ENCODE peak calls at places on chromosomes 7 and 10, in nine cellular contexts. One of them, this sample, is unnamed.

GRCh38 chr7:44463169-44463808 is 27.2 kb downstream of the NUDCD3 start:
- DNase-seq in mesenchymal stem cell: no peak
- DNase-seq in amniotic epithelial cell: no peak
- DNase-seq in left ventricle myocardium superior: no peak
- DNase-seq in fibroblast of pulmonary artery: peak; percentile 41
- DNase-seq in left cardiac atrium: no peak
- DNase-seq in iPS DF 19.7: no peak
- DNase-seq in left kidney: no peak
- DNase-seq in NB4: peak; percentile 34
- DNase-seq in this sample: no peak

GRCh38 chr7:51315393-51316261 is 982 bp downstream of the COBL start:
- DNase-seq in amniotic epithelial cell: no peak
- DNase-seq in left kidney: peak; percentile 77
- DNase-seq in iPS DF 19.7: no peak
- DNase-seq in left ventricle myocardium superior: peak; percentile 49
- DNase-seq in left cardiac atrium: no peak
- DNase-seq in fibroblast of pulmonary artery: no peak
- DNase-seq in NB4: no peak
- DNase-seq in mesenchymal stem cell: peak; percentile 11
- DNase-seq in this sample: no peak

GRCh38 chr10:60828489-60828852 is 50.2 kb downstream of the CDK1 start:
- DNase-seq in fibroblast of pulmonary artery: peak; percentile 67
- DNase-seq in left cardiac atrium: no peak
- DNase-seq in left kidney: no peak
- DNase-seq in mesenchymal stem cell: peak; percentile 83
- DNase-seq in NB4: no peak
- DNase-seq in amniotic epithelial cell: peak; percentile 59
- DNase-seq in iPS DF 19.7: no peak
- DNase-seq in left ventricle myocardium superior: no peak
- DNase-seq in this sample: no peak

GRCh38 chr7:77368974-77369373 is 47.2 kb downstream of the GSAP start:
- DNase-seq in left kidney: no peak
- DNase-seq in amniotic epithelial cell: no peak
- DNase-seq in iPS DF 19.7: no peak
- DNase-seq in left ventricle myocardium superior: no peak
- DNase-seq in left cardiac atrium: no peak
- DNase-seq in fibroblast of pulmonary artery: peak; percentile 52
- DNase-seq in mesenchymal stem cell: no peak
- DNase-seq in NB4: peak; percentile 57
- DNase-seq in this sample: no peak

GRCh38 chr10:23914641-23915040 is 294.3 kb upstream of the KIAA1217 start:
- DNase-seq in left kidney: no peak
- DNase-seq in amniotic epithelial cell: no peak
- DNase-seq in iPS DF 19.7: no peak
- DNase-seq in mesenchymal stem cell: no peak
- DNase-seq in left ventricle myocardium superior: no peak
- DNase-seq in NB4: no peak
- DNase-seq in left cardiac atrium: no peak
- DNase-seq in fibroblast of pulmonary artery: no peak
- DNase-seq in this sample: no peak

GRCh38 chr7:139930286-139930965 is 101.4 kb downstream of the TBXAS1 start:
- DNase-seq in fibroblast of pulmonary artery: no peak
- DNase-seq in NB4: no peak
- DNase-seq in amniotic epithelial cell: no peak
- DNase-seq in mesenchymal stem cell: no peak
- DNase-seq in left cardiac atrium: no peak
- DNase-seq in iPS DF 19.7: no peak
- DNase-seq in left ventricle myocardium superior: no peak
- DNase-seq in left kidney: no peak
- DNase-seq in this sample: no peak

GRCh38 chr7:117014673-117015133 is 61.4 kb downstream of the ST7 start:
- DNase-seq in left cardiac atrium: peak; percentile 60
- DNase-seq in fibroblast of pulmonary artery: peak; percentile 77
- DNase-seq in amniotic epithelial cell: peak; percentile 73
- DNase-seq in left ventricle myocardium superior: peak; percentile 61
- DNase-seq in NB4: peak; percentile 82
- DNase-seq in left kidney: peak; percentile 69
- DNase-seq in iPS DF 19.7: no peak
- DNase-seq in mesenchymal stem cell: peak; percentile 78
- DNase-seq in this sample: peak; percentile 35

GRCh38 chr7:16939161-16939560 is 57.4 kb upstream of the AGR3 start:
- DNase-seq in amniotic epithelial cell: no peak
- DNase-seq in iPS DF 19.7: no peak
- DNase-seq in fibroblast of pulmonary artery: no peak
- DNase-seq in NB4: no peak
- DNase-seq in left cardiac atrium: no peak
- DNase-seq in mesenchymal stem cell: no peak
- DNase-seq in left ventricle myocardium superior: no peak
- DNase-seq in left kidney: no peak
- DNase-seq in this sample: no peak

GRCh38 chr7:158102897-158103296 is 484.7 kb downstream of the PTPRN2 start:
- DNase-seq in left cardiac atrium: no peak
- DNase-seq in left ventricle myocardium superior: no peak
- DNase-seq in mesenchymal stem cell: no peak
- DNase-seq in left kidney: no peak
- DNase-seq in fibroblast of pulmonary artery: no peak
- DNase-seq in amniotic epithelial cell: no peak
- DNase-seq in iPS DF 19.7: no peak
- DNase-seq in NB4: no peak
- DNase-seq in this sample: no peak

GRCh38 chr10:105797234-105797890 is 1156.3 kb downstream of the SORCS3 start:
- DNase-seq in amniotic epithelial cell: peak; percentile 83
- DNase-seq in mesenchymal stem cell: no peak
- DNase-seq in NB4: peak; percentile 56
- DNase-seq in left ventricle myocardium superior: no peak
- DNase-seq in iPS DF 19.7: no peak
- DNase-seq in left cardiac atrium: no peak
- DNase-seq in left kidney: peak; percentile 71
- DNase-seq in fibroblast of pulmonary artery: peak; percentile 33
- DNase-seq in this sample: no peak

GRCh38 chr7:140404565-140405080 is 765 bp downstream of the RAB19 start:
- DNase-seq in mesenchymal stem cell: no peak
- DNase-seq in left ventricle myocardium superior: no peak
- DNase-seq in left kidney: peak; percentile 83
- DNase-seq in left cardiac atrium: no peak
- DNase-seq in fibroblast of pulmonary artery: no peak
- DNase-seq in NB4: no peak
- DNase-seq in amniotic epithelial cell: no peak
- DNase-seq in iPS DF 19.7: no peak
- DNase-seq in this sample: no peak

GRCh38 chr7:105429746-105430612 is 41.3 kb upstream of the SRPK2 start:
- DNase-seq in amniotic epithelial cell: peak; percentile 48
- DNase-seq in left ventricle myocardium superior: peak; percentile 33
- DNase-seq in left kidney: peak; percentile 64
- DNase-seq in left cardiac atrium: peak; percentile 37
- DNase-seq in iPS DF 19.7: peak; percentile 7
- DNase-seq in mesenchymal stem cell: peak; percentile 33
- DNase-seq in fibroblast of pulmonary artery: peak; percentile 69
- DNase-seq in NB4: peak; percentile 73
- DNase-seq in this sample: no peak

GRCh38 chr7:29968683-29969457 is 20.7 kb downstream of the SCRN1 start:
- DNase-seq in mesenchymal stem cell: peak; percentile 82
- DNase-seq in left kidney: no peak
- DNase-seq in left cardiac atrium: no peak
- DNase-seq in left ventricle myocardium superior: no peak
- DNase-seq in fibroblast of pulmonary artery: peak; percentile 74
- DNase-seq in amniotic epithelial cell: peak; percentile 77
- DNase-seq in NB4: no peak
- DNase-seq in iPS DF 19.7: no peak
- DNase-seq in this sample: no peak

GRCh38 chr7:85184599-85185354 is 2.1 kb downstream of the SEMA3D start:
- DNase-seq in iPS DF 19.7: no peak
- DNase-seq in left ventricle myocardium superior: no peak
- DNase-seq in left kidney: peak; percentile 92
- DNase-seq in left cardiac atrium: peak; percentile 40
- DNase-seq in fibroblast of pulmonary artery: peak; percentile 76
- DNase-seq in NB4: no peak
- DNase-seq in amniotic epithelial cell: peak; percentile 64
- DNase-seq in mesenchymal stem cell: peak; percentile 48
- DNase-seq in this sample: peak; percentile 34

GRCh38 chr7:74430961-74431466 is 22.7 kb upstream of the GTF2IRD1 start:
- DNase-seq in amniotic epithelial cell: no peak
- DNase-seq in fibroblast of pulmonary artery: no peak
- DNase-seq in left cardiac atrium: no peak
- DNase-seq in NB4: no peak
- DNase-seq in left ventricle myocardium superior: no peak
- DNase-seq in left kidney: no peak
- DNase-seq in mesenchymal stem cell: no peak
- DNase-seq in iPS DF 19.7: no peak
- DNase-seq in this sample: no peak

GRCh38 chr7:157397751-157398691 is 61.2 kb downstream of the DNAJB6 start:
- DNase-seq in left kidney: peak; percentile 88
- DNase-seq in left ventricle myocardium superior: peak; percentile 77
- DNase-seq in left cardiac atrium: peak; percentile 74
- DNase-seq in fibroblast of pulmonary artery: peak; percentile 89
- DNase-seq in amniotic epithelial cell: peak; percentile 85
- DNase-seq in mesenchymal stem cell: peak; percentile 51
- DNase-seq in NB4: peak; percentile 86
- DNase-seq in iPS DF 19.7: no peak
- DNase-seq in this sample: peak; percentile 86

GRCh38 chr10:29050081-29050480 is 238.8 kb upstream of the LYZL1 start:
- DNase-seq in left cardiac atrium: no peak
- DNase-seq in mesenchymal stem cell: no peak
- DNase-seq in left ventricle myocardium superior: no peak
- DNase-seq in NB4: no peak
- DNase-seq in iPS DF 19.7: no peak
- DNase-seq in left kidney: no peak
- DNase-seq in amniotic epithelial cell: no peak
- DNase-seq in fibroblast of pulmonary artery: no peak
- DNase-seq in this sample: no peak

GRCh38 chr7:139231513-139232376 is 708 bp downstream of the UBN2 start:
- DNase-seq in fibroblast of pulmonary artery: peak; percentile 42
- DNase-seq in left ventricle myocardium superior: peak; percentile 58
- DNase-seq in NB4: peak; percentile 70
- DNase-seq in left kidney: peak; percentile 71
- DNase-seq in left cardiac atrium: peak; percentile 34
- DNase-seq in amniotic epithelial cell: peak; percentile 14
- DNase-seq in iPS DF 19.7: no peak
- DNase-seq in mesenchymal stem cell: peak; percentile 64
- DNase-seq in this sample: peak; percentile 43

GRCh38 chr10:78528749-78529204 is 495.1 kb downstream of the RPS24 start:
- DNase-seq in left cardiac atrium: no peak
- DNase-seq in iPS DF 19.7: no peak
- DNase-seq in amniotic epithelial cell: no peak
- DNase-seq in mesenchymal stem cell: no peak
- DNase-seq in left ventricle myocardium superior: no peak
- DNase-seq in left kidney: no peak
- DNase-seq in fibroblast of pulmonary artery: no peak
- DNase-seq in NB4: no peak
- DNase-seq in this sample: no peak

GRCh38 chr10:52780391-52781155 is 8.0 kb upstream of the MBL2 start:
- DNase-seq in left cardiac atrium: no peak
- DNase-seq in left ventricle myocardium superior: no peak
- DNase-seq in NB4: no peak
- DNase-seq in mesenchymal stem cell: no peak
- DNase-seq in fibroblast of pulmonary artery: no peak
- DNase-seq in left kidney: no peak
- DNase-seq in amniotic epithelial cell: no peak
- DNase-seq in iPS DF 19.7: no peak
- DNase-seq in this sample: no peak

GRCh38 chr7:91285966-91286365 is 21.7 kb downstream of the FZD1 start:
- DNase-seq in amniotic epithelial cell: peak; percentile 27
- DNase-seq in iPS DF 19.7: no peak
- DNase-seq in mesenchymal stem cell: no peak
- DNase-seq in left ventricle myocardium superior: no peak
- DNase-seq in left kidney: no peak
- DNase-seq in NB4: no peak
- DNase-seq in fibroblast of pulmonary artery: no peak
- DNase-seq in left cardiac atrium: no peak
- DNase-seq in this sample: no peak

GRCh38 chr10:12657489-12657888 is 308.1 kb downstream of the CAMK1D start:
- DNase-seq in iPS DF 19.7: no peak
- DNase-seq in left ventricle myocardium superior: no peak
- DNase-seq in fibroblast of pulmonary artery: no peak
- DNase-seq in NB4: no peak
- DNase-seq in amniotic epithelial cell: no peak
- DNase-seq in left kidney: no peak
- DNase-seq in left cardiac atrium: no peak
- DNase-seq in mesenchymal stem cell: no peak
- DNase-seq in this sample: no peak

GRCh38 chr7:79789584-79790345 is 336.3 kb upstream of the MAGI2 start:
- DNase-seq in iPS DF 19.7: no peak
- DNase-seq in amniotic epithelial cell: peak; percentile 91
- DNase-seq in left cardiac atrium: no peak
- DNase-seq in left kidney: peak; percentile 18
- DNase-seq in left ventricle myocardium superior: no peak
- DNase-seq in NB4: no peak
- DNase-seq in fibroblast of pulmonary artery: peak; percentile 82
- DNase-seq in mesenchymal stem cell: no peak
- DNase-seq in this sample: no peak

GRCh38 chr7:42493436-42494198 is 256.6 kb upstream of the GLI3 start:
- DNase-seq in left cardiac atrium: peak; percentile 85
- DNase-seq in left ventricle myocardium superior: peak; percentile 82
- DNase-seq in NB4: no peak
- DNase-seq in left kidney: peak; percentile 93
- DNase-seq in mesenchymal stem cell: peak; percentile 94
- DNase-seq in iPS DF 19.7: no peak
- DNase-seq in amniotic epithelial cell: peak; percentile 98
- DNase-seq in fibroblast of pulmonary artery: peak; percentile 91
- DNase-seq in this sample: peak; percentile 66

GRCh38 chr7:756928-757560 is 30.0 kb upstream of the PRKAR1B start:
- DNase-seq in left cardiac atrium: no peak
- DNase-seq in iPS DF 19.7: no peak
- DNase-seq in left ventricle myocardium superior: no peak
- DNase-seq in left kidney: no peak
- DNase-seq in NB4: no peak
- DNase-seq in amniotic epithelial cell: no peak
- DNase-seq in mesenchymal stem cell: no peak
- DNase-seq in fibroblast of pulmonary artery: no peak
- DNase-seq in this sample: no peak

GRCh38 chr10:84665883-84666463 is 337.6 kb downstream of the CCSER2 start:
- DNase-seq in fibroblast of pulmonary artery: no peak
- DNase-seq in amniotic epithelial cell: no peak
- DNase-seq in mesenchymal stem cell: no peak
- DNase-seq in NB4: peak; percentile 52
- DNase-seq in left cardiac atrium: no peak
- DNase-seq in left kidney: no peak
- DNase-seq in left ventricle myocardium superior: no peak
- DNase-seq in iPS DF 19.7: peak; percentile 47
- DNase-seq in this sample: no peak

GRCh38 chr7:47300472-47301021 is 281.4 kb downstream of the TNS3 start:
- DNase-seq in fibroblast of pulmonary artery: no peak
- DNase-seq in left cardiac atrium: no peak
- DNase-seq in left kidney: no peak
- DNase-seq in NB4: no peak
- DNase-seq in iPS DF 19.7: no peak
- DNase-seq in mesenchymal stem cell: no peak
- DNase-seq in amniotic epithelial cell: no peak
- DNase-seq in left ventricle myocardium superior: no peak
- DNase-seq in this sample: no peak

GRCh38 chr7:80719261-80719660 is 80.8 kb downstream of the CD36 start:
- DNase-seq in iPS DF 19.7: no peak
- DNase-seq in NB4: no peak
- DNase-seq in left cardiac atrium: no peak
- DNase-seq in left kidney: no peak
- DNase-seq in left ventricle myocardium superior: no peak
- DNase-seq in amniotic epithelial cell: peak; percentile 92
- DNase-seq in mesenchymal stem cell: peak; percentile 59
- DNase-seq in fibroblast of pulmonary artery: peak; percentile 27
- DNase-seq in this sample: no peak

This sample was measured in hepatic stellate cell.